ENCODE peak calls at places on chromosome 17, in ten cellular contexts. U is stimulated activated CD4-positive, alpha-beta T cell treated with anti-CD3 and anti-CD28 coated beads, Interleukin-12 subunit alpha, Interleukin-12 subunit beta, amount 100 ng/mL, for 48 hours; R is AG09319; P is LNCaP clone FGC; W is activated CD4-positive, alpha-beta T cell treated with anti-CD3 and anti-CD28 coated beads, Interleukin-2, amount 10 ng/mL, durations not matched to agents 7 days and 5 days; Y is Right ventricle myocardium superior; F is KBM-7; G is lower leg skin; J is HFFc6; Z is right lobe of liver. M is an unnamed sample.

GRCh38 chr17:80198144-80198661 is 21.9 kb downstream of the SGSH start:
- DNase-seq in U (no peak), F (no peak), Z (no peak), R (no peak), Y (no peak), P (no peak), J (no peak), W (no peak), G (no peak), M (peak; percentile 95)

GRCh38 chr17:58399974-58400373 is 17.4 kb downstream of the RNF43 start:
- DNase-seq in J (no peak), Z (no peak), U (no peak), P (no peak), W (no peak), F (no peak), G (no peak), R (no peak), Y (no peak), M (no peak)

GRCh38 chr17:50331085-50331791 is 14.7 kb upstream of the XYLT2 start:
- DNase-seq in U (no peak), P (no peak), R (peak; percentile 58), F (no peak), Y (no peak), W (no peak), G (no peak), J (peak; percentile 85), Z (no peak), M (no peak)

GRCh38 chr17:67576471-67576870 is 141.3 kb upstream of the NOL11 start:
- DNase-seq in G (no peak), F (no peak), W (no peak), J (no peak), R (no peak), U (no peak), Y (no peak), Z (no peak), P (no peak), M (no peak)

GRCh38 chr17:41004397-41004796 is 4.5 kb downstream of the KRTAP3-1 start:
- DNase-seq in F (no peak), U (no peak), W (no peak), R (no peak), Y (no peak), G (no peak), P (no peak), Z (no peak), J (no peak), M (no peak)

GRCh38 chr17:78484300-78485159 is 92.7 kb downstream of the DNAH17 start:
- DNase-seq in P (no peak), Y (peak; percentile 43), R (no peak), W (peak; percentile 57), G (no peak), U (peak; percentile 54), Z (no peak), J (no peak), F (peak; percentile 36), M (peak; percentile 57)

GRCh38 chr17:2179615-2180295 is 123.8 kb downstream of the SMG6 start:
- DNase-seq in P (no peak), Y (peak; percentile 79), G (peak; percentile 71), W (no peak), U (no peak), Z (peak; percentile 92), J (peak; percentile 49), R (peak; percentile 94), F (no peak), M (peak; percentile 90)

GRCh38 chr17:81589612-81590011 is 37.5 kb upstream of the FAAP100 start:
- DNase-seq in J (no peak), U (no peak), F (no peak), W (no peak), Y (peak; percentile 1), R (no peak), Z (no peak), P (no peak), G (no peak), M (no peak)

GRCh38 chr17:69042308-69042707 is 18.4 kb downstream of the ABCA9 start:
- DNase-seq in Z (no peak), Y (no peak), W (no peak), J (no peak), F (no peak), R (no peak), G (no peak), P (no peak), U (no peak), M (no peak)

GRCh38 chr17:76702941-76703637 is 7.7 kb downstream of the MXRA7 start:
- DNase-seq in J (no peak), F (no peak), Z (no peak), Y (peak; percentile 30), R (no peak), U (no peak), P (no peak), G (no peak), W (no peak), M (no peak)

GRCh38 chr17:64457156-64457555 is 8.2 kb downstream of the MILR1 start:
- DNase-seq in Y (no peak), R (no peak), P (no peak), Z (no peak), F (no peak), G (no peak), W (no peak), U (no peak), J (no peak), M (no peak)

GRCh38 chr17:14351493-14351892 is 50.6 kb downstream of the HS3ST3B1 start:
- DNase-seq in R (no peak), W (no peak), U (no peak), Y (no peak), P (no peak), J (no peak), Z (no peak), F (peak; percentile 14), G (no peak), M (no peak)

GRCh38 chr17:30717290-30718098 is 107.0 kb downstream of the CRLF3 start:
- DNase-seq in Z (peak; percentile 14), J (no peak), Y (peak; percentile 11), G (no peak), U (no peak), R (no peak), P (no peak), W (no peak), F (no peak), M (no peak)

GRCh38 chr17:77269696-77270681 is 129.2 kb downstream of the SEC14L1 start:
- DNase-seq in Z (no peak), W (no peak), J (no peak), P (no peak), Y (no peak), G (no peak), R (no peak), F (no peak), U (no peak), M (no peak)

GRCh38 chr17:13793951-13794350 is 192.2 kb upstream of the HS3ST3A1 start:
- DNase-seq in P (no peak), R (no peak), U (no peak), F (no peak), Z (no peak), Y (no peak), G (no peak), W (no peak), J (no peak), M (no peak)

GRCh38 chr17:72385482-72385881 is 264.7 kb downstream of the SOX9 start:
- DNase-seq in U (no peak), W (no peak), J (no peak), F (no peak), P (no peak), Z (no peak), R (no peak), G (no peak), Y (no peak), M (peak; percentile 57)

GRCh38 chr17:82642022-82642421 is 6.2 kb downstream of the WDR45B start:
- DNase-seq in W (no peak), Y (no peak), P (no peak), J (no peak), Z (no peak), U (no peak), R (no peak), G (no peak), F (no peak), M (no peak)

M was measured in left kidney.